ENCODE peak calls at places on chromosomes 1 and 21, in five cellular contexts. One of them, this sample, is unnamed.

GRCh38 chr1:45913925-45914501 is 110.6 kb downstream of the MAST2 start:
- DNase-seq in glomerular endothelial cell: no peak
- DNase-seq in left ventricle myocardium inferior: no peak
- DNase-seq in stimulated activated CD8-positive, alpha-beta memory T cell treated with anti-CD3 and anti-CD28 coated beads, Interleukin-7, amount 100 ng/mL, for 24 hours: no peak
- DNase-seq in NCI-H774: no peak
- DNase-seq in this sample: no peak

GRCh38 chr1:54064244-54064643 is 10.8 kb downstream of the TCEANC2 start:
- DNase-seq in glomerular endothelial cell: no peak
- DNase-seq in left ventricle myocardium inferior: no peak
- DNase-seq in stimulated activated CD8-positive, alpha-beta memory T cell treated with anti-CD3 and anti-CD28 coated beads, Interleukin-7, amount 100 ng/mL, for 24 hours: no peak
- DNase-seq in NCI-H774: no peak
- DNase-seq in this sample: no peak

GRCh38 chr1:42936309-42937078 is 22.2 kb downstream of the SLC2A1 start:
- DNase-seq in glomerular endothelial cell: no peak
- DNase-seq in left ventricle myocardium inferior: no peak
- DNase-seq in stimulated activated CD8-positive, alpha-beta memory T cell treated with anti-CD3 and anti-CD28 coated beads, Interleukin-7, amount 100 ng/mL, for 24 hours: no peak
- DNase-seq in NCI-H774: no peak
- DNase-seq in this sample: no peak

GRCh38 chr21:42939581-42940413 is 14.4 kb upstream of the ERVH48-1 start:
- DNase-seq in glomerular endothelial cell: peak; percentile 52
- DNase-seq in left ventricle myocardium inferior: peak; percentile 48
- DNase-seq in stimulated activated CD8-positive, alpha-beta memory T cell treated with anti-CD3 and anti-CD28 coated beads, Interleukin-7, amount 100 ng/mL, for 24 hours: no peak
- DNase-seq in NCI-H774: no peak
- DNase-seq in this sample: peak; percentile 71

GRCh38 chr1:10796029-10796944 is at the start of gene CASZ1:
- DNase-seq in glomerular endothelial cell: peak; percentile 39
- DNase-seq in left ventricle myocardium inferior: peak; percentile 83
- DNase-seq in stimulated activated CD8-positive, alpha-beta memory T cell treated with anti-CD3 and anti-CD28 coated beads, Interleukin-7, amount 100 ng/mL, for 24 hours: no peak
- DNase-seq in NCI-H774: peak; percentile 73
- DNase-seq in this sample: peak; percentile 89

GRCh38 chr1:20373286-20373685 is 82.6 kb downstream of the VWA5B1 start:
- DNase-seq in glomerular endothelial cell: no peak
- DNase-seq in left ventricle myocardium inferior: no peak
- DNase-seq in stimulated activated CD8-positive, alpha-beta memory T cell treated with anti-CD3 and anti-CD28 coated beads, Interleukin-7, amount 100 ng/mL, for 24 hours: no peak
- DNase-seq in NCI-H774: no peak
- DNase-seq in this sample: no peak

GRCh38 chr1:50967416-50968020 is 2.5 kb upstream of the CDKN2C start:
- DNase-seq in glomerular endothelial cell: no peak
- DNase-seq in left ventricle myocardium inferior: no peak
- DNase-seq in stimulated activated CD8-positive, alpha-beta memory T cell treated with anti-CD3 and anti-CD28 coated beads, Interleukin-7, amount 100 ng/mL, for 24 hours: no peak
- DNase-seq in NCI-H774: no peak
- DNase-seq in this sample: no peak

GRCh38 chr21:45939521-45940045 is 42.0 kb upstream of the COL6A1 start:
- DNase-seq in glomerular endothelial cell: no peak
- DNase-seq in left ventricle myocardium inferior: no peak
- DNase-seq in stimulated activated CD8-positive, alpha-beta memory T cell treated with anti-CD3 and anti-CD28 coated beads, Interleukin-7, amount 100 ng/mL, for 24 hours: no peak
- DNase-seq in NCI-H774: no peak
- DNase-seq in this sample: no peak

GRCh38 chr1:207084701-207085180 is 3.9 kb upstream of the C4BPB start:
- DNase-seq in glomerular endothelial cell: peak; percentile 41
- DNase-seq in left ventricle myocardium inferior: no peak
- DNase-seq in stimulated activated CD8-positive, alpha-beta memory T cell treated with anti-CD3 and anti-CD28 coated beads, Interleukin-7, amount 100 ng/mL, for 24 hours: peak; percentile 7
- DNase-seq in NCI-H774: peak; percentile 53
- DNase-seq in this sample: no peak

GRCh38 chr1:7641587-7642417 is 129.3 kb upstream of the VAMP3 start:
- DNase-seq in glomerular endothelial cell: no peak
- DNase-seq in left ventricle myocardium inferior: no peak
- DNase-seq in stimulated activated CD8-positive, alpha-beta memory T cell treated with anti-CD3 and anti-CD28 coated beads, Interleukin-7, amount 100 ng/mL, for 24 hours: no peak
- DNase-seq in NCI-H774: no peak
- DNase-seq in this sample: peak; percentile 60

GRCh38 chr21:17462276-17462981 is 50.4 kb upstream of the CXADR start:
- DNase-seq in glomerular endothelial cell: no peak
- DNase-seq in left ventricle myocardium inferior: no peak
- DNase-seq in stimulated activated CD8-positive, alpha-beta memory T cell treated with anti-CD3 and anti-CD28 coated beads, Interleukin-7, amount 100 ng/mL, for 24 hours: no peak
- DNase-seq in NCI-H774: no peak
- DNase-seq in this sample: no peak

GRCh38 chr1:45205000-45205909 is 1.1 kb downstream of the ZSWIM5 start:
- DNase-seq in glomerular endothelial cell: no peak
- DNase-seq in left ventricle myocardium inferior: peak; percentile 32
- DNase-seq in stimulated activated CD8-positive, alpha-beta memory T cell treated with anti-CD3 and anti-CD28 coated beads, Interleukin-7, amount 100 ng/mL, for 24 hours: no peak
- DNase-seq in NCI-H774: no peak
- DNase-seq in this sample: peak; percentile 77

GRCh38 chr1:46606255-46606965 is 2.3 kb upstream of the MKNK1 start:
- DNase-seq in glomerular endothelial cell: no peak
- DNase-seq in left ventricle myocardium inferior: no peak
- DNase-seq in stimulated activated CD8-positive, alpha-beta memory T cell treated with anti-CD3 and anti-CD28 coated beads, Interleukin-7, amount 100 ng/mL, for 24 hours: no peak
- DNase-seq in NCI-H774: peak; percentile 25
- DNase-seq in this sample: no peak

GRCh38 chr1:205976708-205977107 is 26.5 kb downstream of the RAB7B start:
- DNase-seq in glomerular endothelial cell: no peak
- DNase-seq in left ventricle myocardium inferior: peak; percentile 77
- DNase-seq in stimulated activated CD8-positive, alpha-beta memory T cell treated with anti-CD3 and anti-CD28 coated beads, Interleukin-7, amount 100 ng/mL, for 24 hours: no peak
- DNase-seq in NCI-H774: no peak
- DNase-seq in this sample: peak; percentile 83

GRCh38 chr1:168397806-168398205 is 117.1 kb downstream of the TBX19 start:
- DNase-seq in glomerular endothelial cell: no peak
- DNase-seq in left ventricle myocardium inferior: no peak
- DNase-seq in stimulated activated CD8-positive, alpha-beta memory T cell treated with anti-CD3 and anti-CD28 coated beads, Interleukin-7, amount 100 ng/mL, for 24 hours: no peak
- DNase-seq in NCI-H774: no peak
- DNase-seq in this sample: no peak

GRCh38 chr1:184276416-184276815 is 110.4 kb upstream of the C1orf21 start:
- DNase-seq in glomerular endothelial cell: no peak
- DNase-seq in left ventricle myocardium inferior: no peak
- DNase-seq in stimulated activated CD8-positive, alpha-beta memory T cell treated with anti-CD3 and anti-CD28 coated beads, Interleukin-7, amount 100 ng/mL, for 24 hours: no peak
- DNase-seq in NCI-H774: no peak
- DNase-seq in this sample: no peak

GRCh38 chr1:40772146-40772770 is 11.3 kb upstream of the KCNQ4 start:
- DNase-seq in glomerular endothelial cell: no peak
- DNase-seq in left ventricle myocardium inferior: no peak
- DNase-seq in stimulated activated CD8-positive, alpha-beta memory T cell treated with anti-CD3 and anti-CD28 coated beads, Interleukin-7, amount 100 ng/mL, for 24 hours: no peak
- DNase-seq in NCI-H774: no peak
- DNase-seq in this sample: no peak

GRCh38 chr1:33460947-33461629 is 11.4 kb upstream of the ZSCAN20 start:
- DNase-seq in glomerular endothelial cell: no peak
- DNase-seq in left ventricle myocardium inferior: peak; percentile 55
- DNase-seq in stimulated activated CD8-positive, alpha-beta memory T cell treated with anti-CD3 and anti-CD28 coated beads, Interleukin-7, amount 100 ng/mL, for 24 hours: no peak
- DNase-seq in NCI-H774: no peak
- DNase-seq in this sample: peak; percentile 73

GRCh38 chr1:35324486-35324885 is 56.0 kb downstream of the ZMYM4 start:
- DNase-seq in glomerular endothelial cell: no peak
- DNase-seq in left ventricle myocardium inferior: no peak
- DNase-seq in stimulated activated CD8-positive, alpha-beta memory T cell treated with anti-CD3 and anti-CD28 coated beads, Interleukin-7, amount 100 ng/mL, for 24 hours: no peak
- DNase-seq in NCI-H774: no peak
- DNase-seq in this sample: no peak

GRCh38 chr1:181676269-181676668 is 193.0 kb downstream of the CACNA1E start:
- DNase-seq in glomerular endothelial cell: no peak
- DNase-seq in left ventricle myocardium inferior: no peak
- DNase-seq in stimulated activated CD8-positive, alpha-beta memory T cell treated with anti-CD3 and anti-CD28 coated beads, Interleukin-7, amount 100 ng/mL, for 24 hours: no peak
- DNase-seq in NCI-H774: peak; percentile 23
- DNase-seq in this sample: no peak

GRCh38 chr1:5253036-5253435 is 598.6 kb downstream of the AJAP1 start:
- DNase-seq in glomerular endothelial cell: no peak
- DNase-seq in left ventricle myocardium inferior: no peak
- DNase-seq in stimulated activated CD8-positive, alpha-beta memory T cell treated with anti-CD3 and anti-CD28 coated beads, Interleukin-7, amount 100 ng/mL, for 24 hours: no peak
- DNase-seq in NCI-H774: no peak
- DNase-seq in this sample: no peak

GRCh38 chr1:91804546-91805023 is 81.4 kb downstream of the TGFBR3 start:
- DNase-seq in glomerular endothelial cell: no peak
- DNase-seq in left ventricle myocardium inferior: no peak
- DNase-seq in stimulated activated CD8-positive, alpha-beta memory T cell treated with anti-CD3 and anti-CD28 coated beads, Interleukin-7, amount 100 ng/mL, for 24 hours: peak; percentile 41
- DNase-seq in NCI-H774: no peak
- DNase-seq in this sample: no peak

GRCh38 chr1:197692965-197693364 is 82.3 kb downstream of the DENND1B start:
- DNase-seq in glomerular endothelial cell: no peak
- DNase-seq in left ventricle myocardium inferior: no peak
- DNase-seq in stimulated activated CD8-positive, alpha-beta memory T cell treated with anti-CD3 and anti-CD28 coated beads, Interleukin-7, amount 100 ng/mL, for 24 hours: no peak
- DNase-seq in NCI-H774: no peak
- DNase-seq in this sample: no peak

GRCh38 chr1:210922666-210923065 is 211.3 kb downstream of the KCNH1 start:
- DNase-seq in glomerular endothelial cell: no peak
- DNase-seq in left ventricle myocardium inferior: no peak
- DNase-seq in stimulated activated CD8-positive, alpha-beta memory T cell treated with anti-CD3 and anti-CD28 coated beads, Interleukin-7, amount 100 ng/mL, for 24 hours: no peak
- DNase-seq in NCI-H774: no peak
- DNase-seq in this sample: no peak

GRCh38 chr21:28655471-28655870 is 337.2 kb downstream of the LTN1 start:
- DNase-seq in glomerular endothelial cell: no peak
- DNase-seq in left ventricle myocardium inferior: no peak
- DNase-seq in stimulated activated CD8-positive, alpha-beta memory T cell treated with anti-CD3 and anti-CD28 coated beads, Interleukin-7, amount 100 ng/mL, for 24 hours: no peak
- DNase-seq in NCI-H774: no peak
- DNase-seq in this sample: no peak

GRCh38 chr1:30515746-30516504 is 207.5 kb downstream of the MATN1 start:
- DNase-seq in glomerular endothelial cell: no peak
- DNase-seq in left ventricle myocardium inferior: no peak
- DNase-seq in stimulated activated CD8-positive, alpha-beta memory T cell treated with anti-CD3 and anti-CD28 coated beads, Interleukin-7, amount 100 ng/mL, for 24 hours: no peak
- DNase-seq in NCI-H774: no peak
- DNase-seq in this sample: no peak

GRCh38 chr1:193417420-193417819 is 231.0 kb upstream of the B3GALT2 start:
- DNase-seq in glomerular endothelial cell: no peak
- DNase-seq in left ventricle myocardium inferior: no peak
- DNase-seq in stimulated activated CD8-positive, alpha-beta memory T cell treated with anti-CD3 and anti-CD28 coated beads, Interleukin-7, amount 100 ng/mL, for 24 hours: no peak
- DNase-seq in NCI-H774: no peak
- DNase-seq in this sample: no peak

GRCh38 chr1:36153476-36153875 is 2.5 kb upstream of the MAP7D1 start:
- DNase-seq in glomerular endothelial cell: no peak
- DNase-seq in left ventricle myocardium inferior: no peak
- DNase-seq in stimulated activated CD8-positive, alpha-beta memory T cell treated with anti-CD3 and anti-CD28 coated beads, Interleukin-7, amount 100 ng/mL, for 24 hours: no peak
- DNase-seq in NCI-H774: no peak
- DNase-seq in this sample: no peak

GRCh38 chr1:56160916-56161315 is 418.4 kb downstream of the PLPP3 start:
- DNase-seq in glomerular endothelial cell: no peak
- DNase-seq in left ventricle myocardium inferior: no peak
- DNase-seq in stimulated activated CD8-positive, alpha-beta memory T cell treated with anti-CD3 and anti-CD28 coated beads, Interleukin-7, amount 100 ng/mL, for 24 hours: no peak
- DNase-seq in NCI-H774: no peak
- DNase-seq in this sample: no peak

This sample was measured in right cardiac atrium.